ENCODE peak calls at places on chromosomes 16 and 17, in seven cellular contexts. W, T, K, C, O, G and H are unnamed samples.

GRCh38 chr16:30923554-30924085 is at the start of gene FBXL19:
- DNase-seq in W (no peak), T (no peak), K (no peak), C (no peak), O (no peak), G (no peak), H (no peak)

GRCh38 chr16:83615553-83615952 is 192.2 kb upstream of the HSBP1 start:
- DNase-seq in W (no peak), T (no peak), K (no peak), C (no peak), O (no peak), G (peak), H (no peak)

GRCh38 chr17:73689596-73690275 is 45.5 kb upstream of the SDK2 start:
- DNase-seq in W (no peak), T (no peak), K (no peak), C (no peak), O (no peak), G (no peak), H (no peak)

GRCh38 chr16:4624827-4625616 is 396 bp downstream of the MGRN1 start:
- DNase-seq in W (peak), T (no peak), K (peak), C (peak), O (no peak), G (peak), H (peak)

GRCh38 chr16:66924527-66925321 is 611 bp downstream of the RRAD start:
- DNase-seq in W (no peak), T (no peak), K (no peak), C (no peak), O (no peak), G (no peak), H (peak)

GRCh38 chr16:29784901-29785500 is 5.5 kb upstream of the KIF22 start:
- DNase-seq in W (no peak), T (no peak), K (peak), C (no peak), O (peak), G (peak), H (peak)

GRCh38 chr17:72659811-72660210 is 432.7 kb downstream of the SLC39A11 start:
- DNase-seq in W (no peak), T (no peak), K (no peak), C (no peak), O (no peak), G (no peak), H (no peak)

GRCh38 chr17:79930786-79931516 is 91.7 kb upstream of the CBX4 start:
- DNase-seq in W (no peak), T (no peak), K (no peak), C (no peak), O (no peak), G (no peak), H (no peak)

GRCh38 chr17:57810740-57811632 is 38.9 kb downstream of the MRPS23 start:
- DNase-seq in W (no peak), T (peak), K (no peak), C (no peak), O (no peak), G (peak), H (no peak)

GRCh38 chr17:67452681-67453554 is 75.8 kb downstream of the PITPNC1 start:
- DNase-seq in W (no peak), T (no peak), K (peak), C (no peak), O (no peak), G (no peak), H (no peak)

GRCh38 chr17:64920026-64920418 is 744 bp upstream of the LRRC37A3 start:
- DNase-seq in W (no peak), T (no peak), K (no peak), C (no peak), O (no peak), G (peak), H (no peak)

GRCh38 chr17:676060-676745 is 38.4 kb downstream of the VPS53 start:
- DNase-seq in W (no peak), T (no peak), K (no peak), C (no peak), O (no peak), G (peak), H (no peak)

GRCh38 chr16:80029706-80030481 is 429.4 kb upstream of the MAF start:
- DNase-seq in W (no peak), T (no peak), K (no peak), C (no peak), O (no peak), G (no peak), H (no peak)

GRCh38 chr17:67322039-67322787 is 44.2 kb downstream of the PSMD12 start:
- DNase-seq in W (no peak), T (peak), K (no peak), C (no peak), O (no peak), G (no peak), H (no peak)

GRCh38 chr16:81164481-81164880 is 68.3 kb upstream of the GCSH start:
- DNase-seq in W (no peak), T (no peak), K (no peak), C (no peak), O (no peak), G (no peak), H (no peak)

GRCh38 chr17:36920032-36921000 is 17.0 kb upstream of the LHX1 start:
- DNase-seq in W (no peak), T (no peak), K (no peak), C (no peak), O (no peak), G (no peak), H (no peak)

GRCh38 chr16:6864244-6864643 is 468.4 kb upstream of the RBFOX1 start:
- DNase-seq in W (no peak), T (no peak), K (no peak), C (no peak), O (no peak), G (no peak), H (no peak)

GRCh38 chr17:72164340-72164739 is 43.5 kb downstream of the SOX9 start:
- DNase-seq in W (no peak), T (no peak), K (no peak), C (no peak), O (no peak), G (no peak), H (no peak)

GRCh38 chr16:88342491-88342890 is 40.3 kb upstream of the ZNF469 start:
- DNase-seq in W (no peak), T (no peak), K (no peak), C (no peak), O (no peak), G (no peak), H (no peak)

GRCh38 chr17:51351890-51352289 is 91.5 kb downstream of the UTP18 start:
- DNase-seq in W (no peak), T (no peak), K (no peak), C (no peak), O (no peak), G (peak), H (no peak)

GRCh38 chr16:20850981-20851380 is 44.7 kb downstream of the REXO5 start:
- DNase-seq in W (no peak), T (no peak), K (no peak), C (no peak), O (no peak), G (peak), H (no peak)

GRCh38 chr16:85207357-85207921 is 95.2 kb upstream of the CIBAR2 start:
- DNase-seq in W (no peak), T (no peak), K (no peak), C (no peak), O (no peak), G (no peak), H (no peak)

GRCh38 chr17:70905796-70906195 is 736.5 kb downstream of the KCNJ2 start:
- DNase-seq in W (no peak), T (no peak), K (no peak), C (peak), O (no peak), G (peak), H (no peak)

GRCh38 chr17:39591958-39592954 is 15.5 kb downstream of the NEUROD2 start:
- DNase-seq in W (no peak), T (peak), K (peak), C (no peak), O (no peak), G (peak), H (no peak)

GRCh38 chr16:1983544-1984346 is at the start of gene GFER:
- DNase-seq in W (peak), T (no peak), K (peak), C (peak), O (no peak), G (peak), H (peak)

GRCh38 chr16:75593825-75594820 is 27.9 kb downstream of the GABARAPL2 start:
- DNase-seq in W (no peak), T (no peak), K (peak), C (peak), O (no peak), G (peak), H (no peak)

GRCh38 chr16:23874613-23875294 is 39.0 kb downstream of the PRKCB start:
- DNase-seq in W (no peak), T (no peak), K (no peak), C (no peak), O (no peak), G (peak), H (no peak)

GRCh38 chr16:27405546-27406451 is 3.8 kb downstream of the IL21R start:
- DNase-seq in W (no peak), T (no peak), K (peak), C (no peak), O (no peak), G (peak), H (peak)